ENCODE peak calls at places on chromosomes 2 and 18, in ten cellular contexts. One of them, this sample, is unnamed.

GRCh38 chr2:83850071-83850725 is 608.9 kb downstream of the SUCLG1 start:
- DNase-seq in brain microvascular endothelial cell: peak
- DNase-seq in NT2/D1: no peak
- DNase-seq in lower lobe of right lung: no peak
- DNase-seq in mammary epithelial cell: peak
- DNase-seq in fibroblast of pulmonary artery: no peak
- DNase-seq in tibial artery: no peak
- DNase-seq in transverse colon: no peak
- DNase-seq in heart left ventricle: no peak
- DNase-seq in choroid plexus epithelial cell: peak
- DNase-seq in this sample: no peak

GRCh38 chr2:21333249-21333648 is 209.5 kb downstream of the TDRD15 start:
- DNase-seq in lower lobe of right lung: peak
- DNase-seq in brain microvascular endothelial cell: no peak
- DNase-seq in fibroblast of pulmonary artery: no peak
- DNase-seq in mammary epithelial cell: no peak
- DNase-seq in heart left ventricle: no peak
- DNase-seq in tibial artery: no peak
- DNase-seq in choroid plexus epithelial cell: no peak
- DNase-seq in transverse colon: no peak
- DNase-seq in NT2/D1: no peak
- DNase-seq in this sample: no peak

GRCh38 chr18:37282386-37283037 is 283.1 kb downstream of the CELF4 start:
- DNase-seq in tibial artery: no peak
- DNase-seq in choroid plexus epithelial cell: no peak
- DNase-seq in transverse colon: no peak
- DNase-seq in mammary epithelial cell: no peak
- DNase-seq in brain microvascular endothelial cell: no peak
- DNase-seq in lower lobe of right lung: no peak
- DNase-seq in heart left ventricle: no peak
- DNase-seq in NT2/D1: no peak
- DNase-seq in fibroblast of pulmonary artery: peak
- DNase-seq in this sample: no peak

GRCh38 chr2:84686783-84687442 is 170.6 kb downstream of the DNAH6 start:
- DNase-seq in lower lobe of right lung: no peak
- DNase-seq in tibial artery: no peak
- DNase-seq in heart left ventricle: no peak
- DNase-seq in fibroblast of pulmonary artery: no peak
- DNase-seq in mammary epithelial cell: no peak
- DNase-seq in choroid plexus epithelial cell: no peak
- DNase-seq in NT2/D1: no peak
- DNase-seq in brain microvascular endothelial cell: no peak
- DNase-seq in transverse colon: no peak
- DNase-seq in this sample: no peak

GRCh38 chr18:63433349-63433866 is 11.1 kb upstream of the VPS4B start:
- DNase-seq in mammary epithelial cell: no peak
- DNase-seq in transverse colon: no peak
- DNase-seq in lower lobe of right lung: no peak
- DNase-seq in brain microvascular endothelial cell: no peak
- DNase-seq in tibial artery: no peak
- DNase-seq in heart left ventricle: no peak
- DNase-seq in choroid plexus epithelial cell: no peak
- DNase-seq in fibroblast of pulmonary artery: peak
- DNase-seq in NT2/D1: no peak
- DNase-seq in this sample: no peak

GRCh38 chr2:128625421-128625820 is 306.8 kb upstream of the HS6ST1 start:
- DNase-seq in transverse colon: no peak
- DNase-seq in lower lobe of right lung: peak
- DNase-seq in choroid plexus epithelial cell: no peak
- DNase-seq in fibroblast of pulmonary artery: no peak
- DNase-seq in NT2/D1: no peak
- DNase-seq in mammary epithelial cell: no peak
- DNase-seq in brain microvascular endothelial cell: no peak
- DNase-seq in heart left ventricle: no peak
- DNase-seq in tibial artery: no peak
- DNase-seq in this sample: no peak

GRCh38 chr2:160087854-160088745 is 25.7 kb upstream of the PLA2R1 start:
- DNase-seq in mammary epithelial cell: peak
- DNase-seq in NT2/D1: peak
- DNase-seq in heart left ventricle: no peak
- DNase-seq in fibroblast of pulmonary artery: peak
- DNase-seq in brain microvascular endothelial cell: no peak
- DNase-seq in choroid plexus epithelial cell: peak
- DNase-seq in transverse colon: no peak
- DNase-seq in lower lobe of right lung: no peak
- DNase-seq in tibial artery: no peak
- DNase-seq in this sample: no peak

GRCh38 chr2:9473308-9473984 is 905 bp upstream of the IAH1 start:
- DNase-seq in NT2/D1: no peak
- DNase-seq in heart left ventricle: no peak
- DNase-seq in fibroblast of pulmonary artery: no peak
- DNase-seq in mammary epithelial cell: no peak
- DNase-seq in transverse colon: peak
- DNase-seq in brain microvascular endothelial cell: no peak
- DNase-seq in choroid plexus epithelial cell: no peak
- DNase-seq in tibial artery: no peak
- DNase-seq in lower lobe of right lung: no peak
- DNase-seq in this sample: no peak

GRCh38 chr2:74979844-74980243 is 21.4 kb downstream of the POLE4 start:
- DNase-seq in tibial artery: no peak
- DNase-seq in choroid plexus epithelial cell: no peak
- DNase-seq in lower lobe of right lung: no peak
- DNase-seq in transverse colon: no peak
- DNase-seq in heart left ventricle: no peak
- DNase-seq in fibroblast of pulmonary artery: no peak
- DNase-seq in mammary epithelial cell: no peak
- DNase-seq in NT2/D1: no peak
- DNase-seq in brain microvascular endothelial cell: no peak
- DNase-seq in this sample: no peak

GRCh38 chr2:97693476-97693875 is 19.9 kb upstream of the ZAP70 start:
- DNase-seq in mammary epithelial cell: no peak
- DNase-seq in transverse colon: no peak
- DNase-seq in lower lobe of right lung: no peak
- DNase-seq in brain microvascular endothelial cell: peak
- DNase-seq in fibroblast of pulmonary artery: peak
- DNase-seq in heart left ventricle: no peak
- DNase-seq in tibial artery: no peak
- DNase-seq in NT2/D1: no peak
- DNase-seq in choroid plexus epithelial cell: peak
- DNase-seq in this sample: no peak

GRCh38 chr2:42297322-42297936 is 63.6 kb downstream of the COX7A2L start:
- DNase-seq in brain microvascular endothelial cell: no peak
- DNase-seq in heart left ventricle: no peak
- DNase-seq in fibroblast of pulmonary artery: no peak
- DNase-seq in choroid plexus epithelial cell: no peak
- DNase-seq in tibial artery: no peak
- DNase-seq in NT2/D1: no peak
- DNase-seq in transverse colon: no peak
- DNase-seq in lower lobe of right lung: no peak
- DNase-seq in mammary epithelial cell: no peak
- DNase-seq in this sample: no peak

GRCh38 chr2:86251840-86252266 is 52.6 kb downstream of the MRPL35 start:
- DNase-seq in tibial artery: no peak
- DNase-seq in mammary epithelial cell: no peak
- DNase-seq in NT2/D1: no peak
- DNase-seq in transverse colon: peak
- DNase-seq in brain microvascular endothelial cell: no peak
- DNase-seq in heart left ventricle: no peak
- DNase-seq in fibroblast of pulmonary artery: peak
- DNase-seq in choroid plexus epithelial cell: peak
- DNase-seq in lower lobe of right lung: no peak
- DNase-seq in this sample: no peak

GRCh38 chr2:143428700-143429099 is 299.5 kb downstream of the ARHGAP15 start:
- DNase-seq in mammary epithelial cell: peak
- DNase-seq in heart left ventricle: no peak
- DNase-seq in NT2/D1: no peak
- DNase-seq in transverse colon: no peak
- DNase-seq in choroid plexus epithelial cell: no peak
- DNase-seq in tibial artery: no peak
- DNase-seq in brain microvascular endothelial cell: peak
- DNase-seq in lower lobe of right lung: no peak
- DNase-seq in fibroblast of pulmonary artery: no peak
- DNase-seq in this sample: no peak

GRCh38 chr2:119678021-119678656 is 862 bp upstream of the TMEM177 start:
- DNase-seq in tibial artery: no peak
- DNase-seq in transverse colon: peak
- DNase-seq in lower lobe of right lung: no peak
- DNase-seq in NT2/D1: no peak
- DNase-seq in mammary epithelial cell: no peak
- DNase-seq in brain microvascular endothelial cell: no peak
- DNase-seq in choroid plexus epithelial cell: no peak
- DNase-seq in fibroblast of pulmonary artery: no peak
- DNase-seq in heart left ventricle: no peak
- DNase-seq in this sample: no peak

GRCh38 chr2:28567076-28567471 is 71.2 kb downstream of the PLB1 start:
- DNase-seq in NT2/D1: no peak
- DNase-seq in lower lobe of right lung: no peak
- DNase-seq in mammary epithelial cell: no peak
- DNase-seq in choroid plexus epithelial cell: peak
- DNase-seq in fibroblast of pulmonary artery: no peak
- DNase-seq in transverse colon: no peak
- DNase-seq in heart left ventricle: no peak
- DNase-seq in brain microvascular endothelial cell: no peak
- DNase-seq in tibial artery: no peak
- DNase-seq in this sample: no peak

GRCh38 chr18:35010156-35010555 is 31.1 kb upstream of the MAPRE2 start:
- DNase-seq in brain microvascular endothelial cell: no peak
- DNase-seq in tibial artery: no peak
- DNase-seq in fibroblast of pulmonary artery: no peak
- DNase-seq in choroid plexus epithelial cell: no peak
- DNase-seq in transverse colon: no peak
- DNase-seq in lower lobe of right lung: no peak
- DNase-seq in mammary epithelial cell: no peak
- DNase-seq in NT2/D1: no peak
- DNase-seq in heart left ventricle: no peak
- DNase-seq in this sample: no peak

GRCh38 chr2:58334414-58334813 is 93.3 kb upstream of the FANCL start:
- DNase-seq in fibroblast of pulmonary artery: no peak
- DNase-seq in choroid plexus epithelial cell: no peak
- DNase-seq in heart left ventricle: no peak
- DNase-seq in transverse colon: no peak
- DNase-seq in mammary epithelial cell: no peak
- DNase-seq in tibial artery: no peak
- DNase-seq in NT2/D1: no peak
- DNase-seq in brain microvascular endothelial cell: no peak
- DNase-seq in lower lobe of right lung: no peak
- DNase-seq in this sample: no peak

GRCh38 chr2:7403092-7403775 is 486.0 kb downstream of the RNF144A start:
- DNase-seq in brain microvascular endothelial cell: no peak
- DNase-seq in mammary epithelial cell: no peak
- DNase-seq in heart left ventricle: no peak
- DNase-seq in tibial artery: no peak
- DNase-seq in lower lobe of right lung: no peak
- DNase-seq in transverse colon: no peak
- DNase-seq in NT2/D1: no peak
- DNase-seq in fibroblast of pulmonary artery: no peak
- DNase-seq in choroid plexus epithelial cell: no peak
- DNase-seq in this sample: no peak

GRCh38 chr2:113894156-113894743 is 4.4 kb downstream of the ACTR3 start:
- DNase-seq in heart left ventricle: no peak
- DNase-seq in transverse colon: no peak
- DNase-seq in NT2/D1: no peak
- DNase-seq in lower lobe of right lung: no peak
- DNase-seq in choroid plexus epithelial cell: peak
- DNase-seq in brain microvascular endothelial cell: peak
- DNase-seq in tibial artery: no peak
- DNase-seq in fibroblast of pulmonary artery: peak
- DNase-seq in mammary epithelial cell: peak
- DNase-seq in this sample: peak
- H3K4me3 ChIP-seq in heart left ventricle: no peak
- H3K4me3 ChIP-seq in transverse colon: peak
- H3K4me3 ChIP-seq in NT2/D1: no peak
- H3K4me3 ChIP-seq in lower lobe of right lung: peak
- H3K4me3 ChIP-seq in choroid plexus epithelial cell: no peak
- H3K4me3 ChIP-seq in brain microvascular endothelial cell: peak
- H3K4me3 ChIP-seq in tibial artery: peak
- H3K4me3 ChIP-seq in fibroblast of pulmonary artery: peak
- H3K4me3 ChIP-seq in mammary epithelial cell: peak
- H3K4me3 ChIP-seq in this sample: no peak

GRCh38 chr2:73827660-73828388 is 937 bp upstream of the STAMBP start:
- DNase-seq in NT2/D1: no peak
- DNase-seq in heart left ventricle: no peak
- DNase-seq in mammary epithelial cell: no peak
- DNase-seq in fibroblast of pulmonary artery: no peak
- DNase-seq in lower lobe of right lung: no peak
- DNase-seq in choroid plexus epithelial cell: no peak
- DNase-seq in tibial artery: no peak
- DNase-seq in brain microvascular endothelial cell: no peak
- DNase-seq in transverse colon: no peak
- DNase-seq in this sample: no peak
- H3K4me3 ChIP-seq in NT2/D1: peak
- H3K4me3 ChIP-seq in heart left ventricle: peak
- H3K4me3 ChIP-seq in mammary epithelial cell: peak
- H3K4me3 ChIP-seq in fibroblast of pulmonary artery: no peak
- H3K4me3 ChIP-seq in lower lobe of right lung: peak
- H3K4me3 ChIP-seq in choroid plexus epithelial cell: no peak
- H3K4me3 ChIP-seq in tibial artery: peak
- H3K4me3 ChIP-seq in brain microvascular endothelial cell: no peak
- H3K4me3 ChIP-seq in transverse colon: peak
- H3K4me3 ChIP-seq in this sample: peak

DNA sequence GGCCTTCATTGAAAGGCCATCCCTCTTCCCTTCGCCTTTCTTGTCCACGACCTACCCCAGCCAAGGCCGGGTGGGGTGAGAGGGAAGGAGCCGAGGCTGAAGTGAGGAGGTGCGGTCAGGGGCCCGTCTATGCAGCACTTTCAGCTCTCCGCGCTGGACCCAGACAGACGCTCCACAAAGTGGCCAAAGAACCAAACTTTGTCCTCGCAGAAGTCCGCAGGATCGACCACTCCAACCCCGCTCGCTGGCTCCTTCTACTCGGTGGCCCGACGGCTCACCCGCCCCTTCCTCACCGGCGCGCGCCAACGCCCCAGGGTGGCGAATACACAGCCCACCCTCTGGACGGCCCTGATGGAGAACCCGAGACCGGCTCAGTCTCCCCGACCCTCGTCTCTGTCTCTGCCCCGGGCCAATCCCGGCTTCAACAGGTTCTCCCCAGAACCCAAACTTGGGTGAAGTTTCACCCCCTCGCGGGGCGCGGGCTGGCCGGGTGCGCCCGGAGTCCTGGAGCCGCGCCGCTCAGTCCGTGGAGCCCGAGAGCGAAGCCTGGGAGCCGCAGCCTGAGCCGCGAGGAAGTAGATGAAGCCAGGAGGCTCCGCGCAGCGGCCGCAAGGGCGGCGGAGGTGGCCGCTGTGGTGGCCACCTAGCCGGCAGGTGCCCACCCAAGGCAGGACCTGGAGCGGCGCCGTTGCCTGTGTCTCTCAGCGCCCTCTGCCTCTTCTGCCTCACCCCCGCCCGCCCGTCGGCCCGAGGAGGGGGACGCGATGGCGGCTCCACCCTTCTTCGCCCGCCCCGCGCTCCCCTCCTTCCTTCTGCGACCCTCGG is 26.7 kb upstream of the ALPP start:
- DNase-seq in NT2/D1: no peak
- DNase-seq in heart left ventricle: no peak
- DNase-seq in choroid plexus epithelial cell: no peak
- DNase-seq in transverse colon: no peak
- DNase-seq in mammary epithelial cell: no peak
- DNase-seq in lower lobe of right lung: peak
- DNase-seq in tibial artery: peak
- DNase-seq in brain microvascular endothelial cell: no peak
- DNase-seq in fibroblast of pulmonary artery: no peak
- DNase-seq in this sample: no peak
- H3K4me3 ChIP-seq in NT2/D1: no peak
- H3K4me3 ChIP-seq in heart left ventricle: no peak
- H3K4me3 ChIP-seq in choroid plexus epithelial cell: no peak
- H3K4me3 ChIP-seq in transverse colon: no peak
- H3K4me3 ChIP-seq in mammary epithelial cell: no peak
- H3K4me3 ChIP-seq in lower lobe of right lung: no peak
- H3K4me3 ChIP-seq in tibial artery: no peak
- H3K4me3 ChIP-seq in brain microvascular endothelial cell: no peak
- H3K4me3 ChIP-seq in fibroblast of pulmonary artery: no peak
- H3K4me3 ChIP-seq in this sample: no peak

GRCh38 chr2:213678437-213679218 is 394.4 kb downstream of the SPAG16 start:
- DNase-seq in NT2/D1: no peak
- DNase-seq in transverse colon: no peak
- DNase-seq in brain microvascular endothelial cell: no peak
- DNase-seq in choroid plexus epithelial cell: no peak
- DNase-seq in lower lobe of right lung: no peak
- DNase-seq in mammary epithelial cell: no peak
- DNase-seq in tibial artery: no peak
- DNase-seq in heart left ventricle: no peak
- DNase-seq in fibroblast of pulmonary artery: no peak
- DNase-seq in this sample: no peak
- H3K4me3 ChIP-seq in NT2/D1: no peak
- H3K4me3 ChIP-seq in transverse colon: no peak
- H3K4me3 ChIP-seq in brain microvascular endothelial cell: no peak
- H3K4me3 ChIP-seq in choroid plexus epithelial cell: no peak
- H3K4me3 ChIP-seq in lower lobe of right lung: no peak
- H3K4me3 ChIP-seq in mammary epithelial cell: no peak
- H3K4me3 ChIP-seq in tibial artery: no peak
- H3K4me3 ChIP-seq in heart left ventricle: no peak
- H3K4me3 ChIP-seq in fibroblast of pulmonary artery: no peak
- H3K4me3 ChIP-seq in this sample: no peak

This sample was measured in skeletal muscle cell.